ENCODE peak calls at places on chromosomes 5 and 9, in ten cellular contexts. H is body of pancreas; C is ovary; Z is HCT116; M is CD4-positive, alpha-beta T cell; I is CD8-positive, alpha-beta T cell; A is heart right ventricle; L is upper lobe of right lung; J is mammary epithelial cell; S is Peyer's patch. X is an unnamed sample.

GRCh38 chr9:87479801-87480201 is 17.9 kb upstream of the DAPK1 start:
- DNase-seq in H (peak; percentile 15), C (no peak), Z (no peak), M (no peak), I (no peak), A (no peak), L (peak; percentile 72), J (peak; percentile 7), S (no peak), X (no peak)

GRCh38 chr5:36403601-36404311 is 102.1 kb upstream of the RANBP3L start:
- DNase-seq in H (peak; percentile 17), C (peak; percentile 59), Z (no peak), M (no peak), I (no peak), A (peak; percentile 22), L (no peak), J (no peak), S (no peak), X (peak; percentile 96)

GRCh38 chr5:140302786-140303639 is at the start of gene PFDN1:
- DNase-seq in H (peak; percentile 96), C (peak; percentile 90), Z (peak; percentile 81), M (peak; percentile 84), I (peak; percentile 77), A (peak; percentile 92), L (peak; percentile 95), J (peak; percentile 92), S (peak; percentile 97), X (peak; percentile 98)

GRCh38 chr9:6153425-6153824 is 62.2 kb upstream of the IL33 start:
- DNase-seq in H (no peak), C (no peak), Z (no peak), M (no peak), I (no peak), A (no peak), L (no peak), J (peak; percentile 81), S (no peak), X (no peak)

GRCh38 chr5:139636975-139637408 is 11.2 kb upstream of the CXXC5 start:
- DNase-seq in H (no peak), C (no peak), Z (no peak), M (no peak), I (no peak), A (no peak), L (no peak), J (peak; percentile 83), S (no peak), X (no peak)

GRCh38 chr9:27192291-27192960 is 83.4 kb downstream of the TEK start:
- DNase-seq in H (no peak), C (no peak), Z (no peak), M (no peak), I (no peak), A (peak; percentile 13), L (no peak), J (no peak), S (no peak), X (no peak)

GRCh38 chr9:101814064-101814463 is 75.6 kb upstream of the GRIN3A start:
- DNase-seq in H (no peak), C (no peak), Z (no peak), M (no peak), I (no peak), A (no peak), L (no peak), J (no peak), S (no peak), X (no peak)

GRCh38 chr9:120715331-120715924 is 1.2 kb upstream of the MEGF9 start:
- DNase-seq in H (no peak), C (peak; percentile 65), Z (no peak), M (no peak), I (no peak), A (peak; percentile 41), L (no peak), J (no peak), S (peak; percentile 57), X (no peak)

GRCh38 chr9:123432331-123433236 is 76.6 kb downstream of the CRB2 start:
- DNase-seq in H (no peak), C (no peak), Z (no peak), M (no peak), I (no peak), A (no peak), L (peak; percentile 55), J (no peak), S (peak; percentile 28), X (no peak)

GRCh38 chr5:114362977-114363721 is 1.3 kb downstream of the KCNN2 start:
- DNase-seq in H (peak; percentile 40), C (no peak), Z (no peak), M (no peak), I (no peak), A (no peak), L (no peak), J (peak; percentile 9), S (no peak), X (no peak)

GRCh38 chr9:130290353-130291181 is 25.0 kb downstream of the HMCN2 start:
- DNase-seq in H (no peak), C (no peak), Z (no peak), M (no peak), I (no peak), A (no peak), L (no peak), J (no peak), S (no peak), X (no peak)

GRCh38 chr9:127204771-127205470 is 59.7 kb upstream of the GARNL3 start:
- DNase-seq in H (no peak), C (no peak), Z (no peak), M (no peak), I (no peak), A (no peak), L (no peak), J (no peak), S (no peak), X (peak; percentile 68)

GRCh38 chr5:112951124-112951702 is 25.4 kb upstream of the DCP2 start:
- DNase-seq in H (no peak), C (no peak), Z (no peak), M (no peak), I (no peak), A (no peak), L (no peak), J (no peak), S (no peak), X (no peak)

GRCh38 chr5:168327019-168327421 is 35.6 kb downstream of the WWC1 start:
- DNase-seq in H (no peak), C (no peak), Z (no peak), M (no peak), I (no peak), A (no peak), L (no peak), J (no peak), S (no peak), X (no peak)

GRCh38 chr5:9830184-9830583 is 200.0 kb upstream of the TAS2R1 start:
- DNase-seq in H (no peak), C (no peak), Z (no peak), M (no peak), I (no peak), A (no peak), L (no peak), J (no peak), S (no peak), X (no peak)

DNA sequence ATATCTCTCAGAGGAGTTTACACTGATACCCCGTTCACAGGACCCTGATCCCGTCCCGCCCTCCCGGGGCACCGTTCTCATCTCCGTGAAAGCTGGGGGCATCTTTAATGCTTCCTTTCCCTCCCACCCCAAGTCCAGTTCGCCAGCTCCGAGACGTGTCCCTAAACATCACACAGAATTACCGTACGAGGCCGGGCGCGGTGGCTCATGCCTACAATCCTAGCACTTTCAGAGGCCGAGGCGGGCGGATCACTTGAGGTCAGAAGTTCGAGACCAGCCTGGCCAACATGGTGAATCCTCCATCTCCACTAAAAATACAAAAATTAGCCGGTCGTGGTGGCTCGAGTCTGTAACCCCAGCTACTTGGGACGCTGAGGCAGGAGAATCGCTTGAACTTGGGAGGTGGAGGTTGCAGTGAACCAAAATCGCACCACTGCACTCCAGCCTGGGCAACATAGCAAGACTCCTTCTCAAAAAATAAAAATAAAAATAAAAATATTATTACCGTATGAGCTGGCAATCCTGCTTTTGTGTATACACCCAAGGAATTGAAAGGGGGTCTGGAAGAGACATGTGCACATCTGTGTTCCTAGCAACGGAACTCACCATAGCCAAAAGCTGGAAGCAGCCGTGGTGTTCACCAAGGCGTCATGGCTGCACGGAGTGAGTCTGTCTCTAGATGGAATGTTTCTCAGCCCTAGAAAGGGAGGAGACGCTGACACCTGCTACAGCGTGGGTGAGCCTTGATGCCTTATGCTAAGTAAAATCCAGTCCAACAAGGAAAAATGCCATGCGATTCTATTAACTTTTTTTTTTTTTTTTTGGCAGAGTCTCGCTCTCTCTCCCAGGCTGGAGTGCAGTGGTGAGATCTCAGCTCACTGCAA is 1.2 kb upstream of the ABO start:
- DNase-seq in H (no peak), C (no peak), Z (no peak), M (no peak), I (no peak), A (no peak), L (no peak), J (no peak), S (peak; percentile 55), X (no peak)
- H3K9me3 ChIP-seq in H (no peaks in the 10 kb centered on the region), C (no peaks in the 10 kb centered on the region), Z (no peaks in the 10 kb centered on the region), M (no peaks in the 10 kb centered on the region), I (no peaks in the 10 kb centered on the region), A (no peaks in the 10 kb centered on the region), L (no peaks in the 10 kb centered on the region), J (no peaks in the 10 kb centered on the region), S (peaks cover 3% of the 10 kb centered on the region), X (no peaks in the 10 kb centered on the region)

GRCh38 chr9:137029058-137029922 is 1.3 kb upstream of the ABCA2 start:
- DNase-seq in H (peak; percentile 82), C (peak; percentile 53), Z (no peak), M (peak; percentile 65), I (peak; percentile 49), A (peak; percentile 88), L (peak; percentile 89), J (peak; percentile 50), S (peak; percentile 91), X (peak; percentile 56)
- H3K27ac ChIP-seq in H (peak overlapping the region; percentile 59), C (no peak overlapping the region), Z (peak overlapping the region; percentile 85), M (peak overlapping the region; percentile 7), I (peak overlapping the region; percentile 37), A (no peak overlapping the region), L (peak overlapping the region; percentile 36), J (no peak overlapping the region), S (peak overlapping the region; percentile 72), X (no peak overlapping the region)

GRCh38 chr9:134163374-134164196 is 779 bp downstream of the RNU6ATAC start:
- DNase-seq in H (peak; percentile 68), C (peak; percentile 65), Z (no peak), M (peak; percentile 59), I (peak; percentile 38), A (peak; percentile 74), L (peak; percentile 85), J (peak; percentile 25), S (peak; percentile 86), X (peak; percentile 66)
- TF ChIP-seq CTCF in H (peak; percentile 53), C (no peak), Z (no peak), M (peak; percentile 59), I (peak; percentile 32), A (peak; percentile 51), L (peak; percentile 52), J (no peak), S (peak; percentile 76), X (no peak)

DNA sequence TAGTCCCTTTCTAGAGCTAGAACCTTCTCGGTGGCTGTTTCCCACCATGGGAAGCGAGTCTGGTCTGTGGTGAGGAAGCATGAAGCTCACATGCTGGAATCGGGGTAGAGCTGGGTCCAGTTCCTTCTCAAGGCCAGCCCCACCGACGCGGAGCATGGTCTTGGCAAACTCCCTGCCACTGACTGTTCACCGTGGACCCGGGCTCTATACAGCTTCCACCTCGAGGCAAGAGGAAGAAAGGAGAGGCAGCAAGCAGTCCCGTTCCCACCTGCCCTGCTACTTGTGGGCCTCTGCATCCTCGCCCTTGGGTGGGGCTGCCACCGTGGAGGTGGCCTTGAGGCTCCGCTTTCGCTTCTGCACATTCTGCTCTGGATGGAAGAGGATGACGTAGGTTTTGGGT is 13.7 kb downstream of the GRM6 start:
- DNase-seq in H (no peak), C (no peak), Z (no peak), M (no peak), I (no peak), A (no peak), L (no peak), J (no peak), S (no peak), X (no peak)
- H3K9me3 ChIP-seq in H (no peaks in the 10 kb centered on the region), C (peaks cover 31% of the 10 kb centered on the region), Z (peaks cover 8% of the 10 kb centered on the region), M (peaks cover 22% of the 10 kb centered on the region), I (no peaks in the 10 kb centered on the region), A (peaks cover 97% of the 10 kb centered on the region), L (peaks cover 17% of the 10 kb centered on the region), J (peaks cover 44% of the 10 kb centered on the region), S (peaks cover 7% of the 10 kb centered on the region), X (peaks cover 19% of the 10 kb centered on the region)